ENCODE peak calls at places on chromosomes 2 and 18, in eight cellular contexts. Y is AG09319; X is T-helper 22 cell; V is stimulated activated CD4-positive, alpha-beta T cell treated with anti-CD3 and anti-CD28 coated beads, Interleukin-2, amount 100 ng/mL, for 4 hours; P is left ventricle myocardium inferior; K is smooth muscle cell of the brain vasculature; J is activated CD4-positive, alpha-beta T cell treated with anti-CD3 and anti-CD28 coated beads for 4 hours; C is AG10803. F is an unnamed sample.

GRCh38 chr2:69642709-69643601 is 584 bp downstream of the AAK1 start:
- DNase-seq in Y (peak), X (peak), V (peak), P (peak), K (peak), J (peak), C (peak), F (peak)

GRCh38 chr2:48724278-48724677 is 31.2 kb downstream of the LHCGR start:
- DNase-seq in Y (no peak), X (no peak), V (no peak), P (no peak), K (no peak), J (no peak), C (no peak), F (no peak)

GRCh38 chr18:2337552-2338141 is 233.7 kb downstream of the METTL4 start:
- DNase-seq in Y (no peak), X (no peak), V (peak), P (no peak), K (no peak), J (peak), C (peak), F (no peak)

GRCh38 chr2:85579266-85579935 is 2.0 kb downstream of the VAMP8 start:
- DNase-seq in Y (no peak), X (no peak), V (no peak), P (no peak), K (peak), J (no peak), C (no peak), F (no peak)

GRCh38 chr2:98524168-98524567 is 79.5 kb downstream of the INPP4A start:
- DNase-seq in Y (no peak), X (no peak), V (no peak), P (no peak), K (no peak), J (no peak), C (no peak), F (no peak)

GRCh38 chr2:112181571-112182290 is 43.5 kb downstream of the FBLN7 start:
- DNase-seq in Y (no peak), X (peak), V (peak), P (no peak), K (no peak), J (peak), C (no peak), F (no peak)

GRCh38 chr2:7899241-7899640 is 782.6 kb upstream of the ID2 start:
- DNase-seq in Y (no peak), X (no peak), V (no peak), P (no peak), K (no peak), J (no peak), C (no peak), F (no peak)

GRCh38 chr18:80200932-80201672 is 46.2 kb downstream of the PARD6G start:
- DNase-seq in Y (no peak), X (no peak), V (no peak), P (no peak), K (no peak), J (no peak), C (no peak), F (no peak)

GRCh38 chr18:50947899-50948298 is 19.9 kb upstream of the ELAC1 start:
- DNase-seq in Y (peak), X (no peak), V (no peak), P (no peak), K (no peak), J (no peak), C (no peak), F (peak)

GRCh38 chr18:68436485-68436884 is 278.4 kb downstream of the TMX3 start:
- DNase-seq in Y (no peak), X (no peak), V (no peak), P (no peak), K (no peak), J (no peak), C (peak), F (no peak)

GRCh38 chr2:28247326-28247725 is 145.3 kb upstream of the FOSL2 start:
- DNase-seq in Y (no peak), X (no peak), V (no peak), P (no peak), K (no peak), J (no peak), C (no peak), F (no peak)

GRCh38 chr2:45178854-45179253 is 169.6 kb upstream of the SIX2 start:
- DNase-seq in Y (no peak), X (no peak), V (no peak), P (no peak), K (no peak), J (no peak), C (peak), F (no peak)

GRCh38 chr2:112121682-112122254 is 16.4 kb upstream of the FBLN7 start:
- DNase-seq in Y (peak), X (no peak), V (peak), P (no peak), K (peak), J (peak), C (peak), F (no peak)

GRCh38 chr18:75551071-75551470 is 123.6 kb upstream of the SMIM21 start:
- DNase-seq in Y (no peak), X (no peak), V (no peak), P (no peak), K (no peak), J (no peak), C (no peak), F (no peak)

GRCh38 chr2:171702781-171703556 is 15.7 kb downstream of the DYNC1I2 start:
- DNase-seq in Y (no peak), X (no peak), V (no peak), P (no peak), K (no peak), J (no peak), C (peak), F (no peak)

GRCh38 chr2:44635725-44636124 is 274.0 kb downstream of the CAMKMT start:
- DNase-seq in Y (no peak), X (no peak), V (no peak), P (no peak), K (no peak), J (no peak), C (no peak), F (no peak)

GRCh38 chr18:51666717-51667320 is 469.3 kb upstream of the MEX3C start:
- DNase-seq in Y (no peak), X (no peak), V (no peak), P (peak), K (no peak), J (no peak), C (peak), F (no peak)

GRCh38 chr2:219634171-219634940 is 6.9 kb downstream of the SLC4A3 start:
- DNase-seq in Y (no peak), X (no peak), V (no peak), P (no peak), K (no peak), J (no peak), C (no peak), F (no peak)

GRCh38 chr2:134934641-134935040 is 16.0 kb downstream of the CCNT2 start:
- DNase-seq in Y (no peak), X (no peak), V (no peak), P (no peak), K (no peak), J (no peak), C (no peak), F (no peak)

GRCh38 chr2:200174433-200175216 is 131.9 kb upstream of the SPATS2L start:
- DNase-seq in Y (no peak), X (no peak), V (no peak), P (no peak), K (no peak), J (no peak), C (no peak), F (no peak)

GRCh38 chr2:62313433-62314227 is 117.7 kb downstream of the B3GNT2 start:
- DNase-seq in Y (no peak), X (no peak), V (no peak), P (no peak), K (no peak), J (no peak), C (no peak), F (no peak)

GRCh38 chr18:74682998-74683311 is 85.3 kb downstream of the ZNF407 start:
- DNase-seq in Y (peak), X (no peak), V (no peak), P (no peak), K (no peak), J (no peak), C (peak), F (no peak)

GRCh38 chr2:160700006-160700405 is 206.4 kb upstream of the RBMS1 start:
- DNase-seq in Y (no peak), X (no peak), V (no peak), P (no peak), K (no peak), J (no peak), C (peak), F (no peak)

GRCh38 chr2:11896386-11896785 is 150.0 kb downstream of the LPIN1 start:
- DNase-seq in Y (no peak), X (no peak), V (no peak), P (no peak), K (peak), J (no peak), C (peak), F (no peak)

GRCh38 chr2:108853421-108853820 is 66.8 kb downstream of the CCDC138 start:
- DNase-seq in Y (no peak), X (no peak), V (no peak), P (no peak), K (no peak), J (no peak), C (peak), F (no peak)

GRCh38 chr2:183490930-183491329 is 366.7 kb downstream of the NUP35 start:
- DNase-seq in Y (no peak), X (no peak), V (no peak), P (peak), K (no peak), J (no peak), C (no peak), F (no peak)

GRCh38 chr2:71933467-71934319 is 214.0 kb downstream of the CYP26B1 start:
- DNase-seq in Y (no peak), X (no peak), V (no peak), P (no peak), K (no peak), J (no peak), C (peak), F (no peak)

F was measured in amniotic stem cell.